ENCODE peak calls at places on chromosome 4, in ten cellular contexts. C is tibial artery; Y is thyroid gland; U is heart right ventricle; H is PC-3; X is tibial nerve; S is GM23338; T is CD4-positive, CD25-positive, alpha-beta regulatory T cell; P is CD4-positive, alpha-beta memory T cell; V is mesendoderm. I is an unnamed sample.

GRCh38 chr4:122775039-122775438 is 42.5 kb downstream of the BBS12 start:
- DNase-seq in C (no peak), Y (no peak), U (no peak), H (no peak), X (no peak), S (no peak), T (no peak), P (no peak), V (no peak), I (no peak)

GRCh38 chr4:2698504-2698903 is 57.6 kb downstream of the TNIP2 start:
- DNase-seq in C (no peak), Y (no peak), U (no peak), H (no peak), X (no peak), S (no peak), T (no peak), P (no peak), V (no peak), I (no peak)

GRCh38 chr4:114087596-114088230 is 108.3 kb upstream of the ARSJ start:
- DNase-seq in C (no peak), Y (no peak), U (no peak), H (no peak), X (no peak), S (no peak), T (no peak), P (no peak), V (peak; percentile 37), I (no peak)

GRCh38 chr4:154719087-154719486 is 24.7 kb upstream of the LRAT start:
- DNase-seq in C (no peak), Y (no peak), U (no peak), H (peak; percentile 60), X (no peak), S (no peak), T (peak; percentile 23), P (no peak), V (peak; percentile 39), I (no peak)

GRCh38 chr4:147492301-147492700 is 11.4 kb downstream of the EDNRA start:
- DNase-seq in C (no peak), Y (no peak), U (no peak), H (no peak), X (no peak), S (no peak), T (no peak), P (no peak), V (no peak), I (no peak)

GRCh38 chr4:48604527-48604926 is 114.5 kb downstream of the ZAR1 start:
- DNase-seq in C (no peak), Y (no peak), U (no peak), H (no peak), X (no peak), S (no peak), T (no peak), P (no peak), V (no peak), I (no peak)

GRCh38 chr4:8384397-8385060 is 56.0 kb downstream of the ACOX3 start:
- DNase-seq in C (no peak), Y (no peak), U (no peak), H (no peak), X (no peak), S (no peak), T (no peak), P (no peak), V (no peak), I (no peak)

GRCh38 chr4:30630431-30630830 is 89.7 kb upstream of the PCDH7 start:
- DNase-seq in C (no peak), Y (no peak), U (no peak), H (peak; percentile 20), X (no peak), S (no peak), T (no peak), P (no peak), V (no peak), I (no peak)

GRCh38 chr4:1502501-1502886 is 96.3 kb upstream of the NKX1-1 start:
- DNase-seq in C (peak; percentile 56), Y (no peak), U (no peak), H (no peak), X (no peak), S (no peak), T (no peak), P (no peak), V (no peak), I (no peak)

GRCh38 chr4:184401397-184402171 is 72.8 kb downstream of the IRF2 start:
- DNase-seq in C (no peak), Y (no peak), U (no peak), H (no peak), X (no peak), S (peak; percentile 88), T (no peak), P (no peak), V (peak; percentile 50), I (no peak)

DNA sequence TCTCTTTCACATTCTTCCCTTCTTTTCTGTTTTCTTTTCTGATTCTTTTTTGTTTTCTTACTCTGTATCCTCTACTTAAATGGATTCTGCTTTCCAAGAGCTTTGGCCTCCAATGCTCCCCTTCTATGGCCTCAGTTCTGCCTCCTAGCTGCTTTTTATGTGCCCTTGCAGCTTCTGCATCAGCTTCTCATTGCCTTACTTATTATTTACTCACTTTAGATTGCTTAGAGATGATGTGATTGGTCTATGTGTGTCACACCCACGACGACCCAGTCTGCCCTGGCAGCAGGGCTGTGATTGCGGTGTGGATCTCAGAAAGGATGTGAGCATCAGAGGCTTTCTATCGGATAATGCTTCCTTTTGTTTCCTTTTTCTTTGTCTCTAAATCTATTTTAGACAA is 71.8 kb upstream of the SMARCA5 start:
- DNase-seq in C (no peak), Y (no peak), U (no peak), H (no peak), X (no peak), S (peak; percentile 26), T (no peak), P (no peak), V (peak; percentile 53), I (no peak)
- H3K4me1 ChIP-seq in C (peaks cover 6% of the 10 kb centered on the region), Y (no peaks in the 10 kb centered on the region), U (peaks cover 45% of the 10 kb centered on the region), H (no peaks in the 10 kb centered on the region), X (peaks cover 8% of the 10 kb centered on the region), S (no peaks in the 10 kb centered on the region), T (no peaks in the 10 kb centered on the region), P (no peaks in the 10 kb centered on the region), V (no peaks in the 10 kb centered on the region), I (no peaks in the 10 kb centered on the region)

GRCh38 chr4:153485860-153486259 is 19.7 kb downstream of the TMEM131L start:
- DNase-seq in C (no peak), Y (no peak), U (no peak), H (no peak), X (no peak), S (no peak), T (no peak), P (no peak), V (no peak), I (no peak)

GRCh38 chr4:153488719-153489384 is 22.7 kb downstream of the TMEM131L start:
- DNase-seq in C (peak; percentile 80), Y (no peak), U (peak; percentile 52), H (no peak), X (no peak), S (peak; percentile 54), T (peak; percentile 61), P (no peak), V (no peak), I (peak; percentile 34)

GRCh38 chr4:153486281-153487151 is 20.4 kb downstream of the TMEM131L start:
- DNase-seq in C (peak; percentile 76), Y (peak; percentile 55), U (no peak), H (peak; percentile 93), X (no peak), S (peak; percentile 58), T (peak; percentile 57), P (no peak), V (peak; percentile 94), I (no peak)

GRCh38 chr4:153489856-153490558 is 23.8 kb downstream of the TMEM131L start:
- DNase-seq in C (no peak), Y (no peak), U (no peak), H (peak; percentile 44), X (no peak), S (no peak), T (no peak), P (no peak), V (no peak), I (no peak)

DNA sequence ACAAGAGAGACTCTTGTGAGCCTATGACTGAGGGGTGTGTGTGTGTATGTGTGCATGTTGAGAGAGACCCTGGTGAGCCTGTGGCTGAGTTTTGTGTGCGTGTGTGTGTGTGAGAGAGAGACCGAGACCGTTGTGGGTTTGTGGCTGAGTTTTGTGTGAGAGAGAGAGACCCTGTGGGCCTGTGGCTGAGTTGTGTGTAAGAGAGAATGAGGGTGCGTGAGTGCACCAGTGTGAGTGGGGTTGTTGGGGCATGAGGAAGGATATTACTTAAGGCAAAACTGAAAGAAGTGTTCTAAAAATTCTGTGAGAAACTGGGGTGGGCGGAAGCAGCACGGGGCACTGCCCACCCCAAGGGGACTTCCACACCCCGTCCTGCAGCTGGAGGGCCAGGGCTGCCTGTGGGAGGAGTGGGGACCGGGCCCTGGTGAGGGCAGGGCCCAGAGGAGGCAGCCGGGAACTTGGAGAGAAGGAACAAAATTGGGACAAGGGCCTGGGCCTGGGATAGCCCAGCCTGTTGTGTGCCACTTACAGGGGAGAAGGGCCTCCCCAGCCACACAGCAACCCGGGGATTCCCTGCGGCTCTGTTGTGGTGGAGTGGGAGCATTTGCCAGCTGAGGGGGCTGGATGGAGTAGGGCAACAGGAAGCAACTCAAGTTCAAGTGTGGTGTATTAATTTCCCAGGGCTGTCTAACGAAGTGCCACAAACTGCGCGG is 22.0 kb downstream of the TMEM131L start:
- DNase-seq in C (no peak), Y (no peak), U (no peak), H (no peak), X (no peak), S (no peak), T (peak; percentile 88), P (peak; percentile 82), V (no peak), I (peak; percentile 87)
- H3K4me1 ChIP-seq in C (peaks cover 46% of the 10 kb centered on the region), Y (peaks cover 47% of the 10 kb centered on the region), U (peaks cover 67% of the 10 kb centered on the region), H (peaks cover 59% of the 10 kb centered on the region), X (peaks cover 20% of the 10 kb centered on the region), S (peaks cover 50% of the 10 kb centered on the region), T (peaks cover 85% of the 10 kb centered on the region), P (peaks cover 91% of the 10 kb centered on the region), V (peaks cover 26% of the 10 kb centered on the region), I (peaks cover 77% of the 10 kb centered on the region)

DNA sequence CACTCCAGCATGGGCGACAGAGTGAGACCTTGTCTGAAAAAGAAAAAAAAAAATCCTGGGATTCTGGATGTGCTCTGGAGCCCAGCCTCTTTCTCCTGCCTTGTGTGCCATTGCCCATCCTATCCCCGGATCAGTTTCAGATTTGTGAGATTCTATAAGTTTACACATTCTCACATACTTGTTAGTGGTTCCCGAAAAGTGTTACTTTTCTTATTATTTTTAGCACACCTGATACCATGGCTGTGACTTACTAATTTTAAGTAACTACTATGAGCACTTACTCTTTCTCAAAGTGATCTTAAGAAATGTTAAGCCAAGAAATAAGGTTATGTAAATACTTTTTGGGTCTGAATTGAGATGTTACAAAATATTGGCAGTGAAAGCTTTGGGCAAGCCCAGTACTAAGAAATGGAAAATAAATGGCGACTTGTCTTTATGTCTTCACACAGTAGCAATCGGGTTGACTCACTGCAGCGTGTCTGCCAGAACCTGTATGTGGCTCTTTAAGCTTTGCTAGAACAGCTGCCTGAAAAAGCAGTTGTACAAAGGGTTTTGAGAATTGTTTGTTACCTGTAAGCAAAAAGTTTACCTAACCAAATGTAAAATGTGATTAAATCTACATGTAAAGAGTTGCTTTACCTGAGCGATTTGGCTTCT is 118.7 kb downstream of the KLHL8 start:
- DNase-seq in C (no peak), Y (no peak), U (no peak), H (no peak), X (no peak), S (no peak), T (no peak), P (no peak), V (no peak), I (no peak)
- H3K4me1 ChIP-seq in C (peaks cover 14% of the 10 kb centered on the region), Y (peaks cover 88% of the 10 kb centered on the region), U (peaks cover 48% of the 10 kb centered on the region), H (peaks cover 22% of the 10 kb centered on the region), X (peaks cover 5% of the 10 kb centered on the region), S (peaks cover 21% of the 10 kb centered on the region), T (peaks cover 16% of the 10 kb centered on the region), P (peaks cover 53% of the 10 kb centered on the region), V (peaks cover 2% of the 10 kb centered on the region), I (peaks cover 16% of the 10 kb centered on the region)

GRCh38 chr4:126213996-126214395 is 899.2 kb downstream of the FAT4 start:
- DNase-seq in C (no peak), Y (peak; percentile 46), U (no peak), H (peak; percentile 2), X (no peak), S (no peak), T (no peak), P (no peak), V (no peak), I (no peak)
- H3K4me1 ChIP-seq in C (no peaks in the 10 kb centered on the region), Y (no peaks in the 10 kb centered on the region), U (peaks cover 7% of the 10 kb centered on the region), H (no peaks in the 10 kb centered on the region), X (no peaks in the 10 kb centered on the region), S (no peaks in the 10 kb centered on the region), T (no peaks in the 10 kb centered on the region), P (no peaks in the 10 kb centered on the region), V (no peaks in the 10 kb centered on the region), I (no peaks in the 10 kb centered on the region)

I was measured in DND-41.